ENCODE peak calls at places on chromosome 17, in ten cellular contexts. B, X, R, Z, L, O, F, K, E and P are unnamed samples.

GRCh38 chr17:74521701-74522201 is 9.5 kb downstream of the CD300LB start:
- DNase-seq in B (peak; percentile 25), X (no peak), R (no peak), Z (no peak), L (no peak), O (no peak), F (peak; percentile 4), K (peak; percentile 53), E (no peak), P (no peak)

GRCh38 chr17:59332890-59333377 is 1.5 kb downstream of the YPEL2 start:
- DNase-seq in B (peak; percentile 33), X (no peak), R (peak; percentile 28), Z (no peak), L (peak; percentile 41), O (peak; percentile 50), F (no peak), K (no peak), E (no peak), P (no peak)

GRCh38 chr17:58969156-58969555 is 137.5 kb downstream of the TRIM37 start:
- DNase-seq in B (no peak), X (peak; percentile 53), R (no peak), Z (no peak), L (no peak), O (no peak), F (no peak), K (no peak), E (no peak), P (no peak)

GRCh38 chr17:57794841-57795240 is 49.7 kb upstream of the CCDC182 start:
- DNase-seq in B (no peak), X (no peak), R (no peak), Z (no peak), L (no peak), O (no peak), F (no peak), K (no peak), E (no peak), P (no peak)

GRCh38 chr17:14737984-14738651 is 437.2 kb downstream of the HS3ST3B1 start:
- DNase-seq in B (peak; percentile 36), X (no peak), R (no peak), Z (no peak), L (peak; percentile 93), O (peak; percentile 100), F (no peak), K (no peak), E (peak; percentile 72), P (no peak)

GRCh38 chr17:44272321-44272951 is 4.5 kb upstream of the SLC4A1 start:
- DNase-seq in B (no peak), X (no peak), R (no peak), Z (no peak), L (no peak), O (no peak), F (no peak), K (no peak), E (no peak), P (no peak)

GRCh38 chr17:69828087-69828486 is 246.9 kb upstream of the KCNJ16 start:
- DNase-seq in B (peak; percentile 43), X (no peak), R (no peak), Z (no peak), L (peak; percentile 56), O (peak; percentile 52), F (no peak), K (no peak), E (no peak), P (no peak)

GRCh38 chr17:27457731-27458523 is 1.7 kb downstream of the KSR1 start:
- DNase-seq in B (no peak), X (no peak), R (peak; percentile 32), Z (no peak), L (peak; percentile 52), O (peak; percentile 11), F (no peak), K (no peak), E (no peak), P (no peak)

GRCh38 chr17:40323731-40324650 is 15.0 kb downstream of the RARA start:
- DNase-seq in B (no peak), X (no peak), R (no peak), Z (no peak), L (peak; percentile 85), O (peak; percentile 63), F (no peak), K (peak; percentile 84), E (peak; percentile 70), P (peak; percentile 60)

GRCh38 chr17:79754359-79754758 is 23.6 kb upstream of the CBX2 start:
- DNase-seq in B (no peak), X (no peak), R (no peak), Z (no peak), L (no peak), O (no peak), F (no peak), K (no peak), E (no peak), P (peak; percentile 24)

GRCh38 chr17:34979650-34980352 is 511 bp upstream of the LIG3 start:
- DNase-seq in B (no peak), X (no peak), R (no peak), Z (no peak), L (peak; percentile 22), O (no peak), F (no peak), K (no peak), E (peak; percentile 11), P (no peak)

GRCh38 chr17:34989473-34989872 is 9.2 kb downstream of the LIG3 start:
- DNase-seq in B (no peak), X (no peak), R (no peak), Z (no peak), L (no peak), O (no peak), F (no peak), K (no peak), E (no peak), P (no peak)

GRCh38 chr17:80852476-80853015 is 139.1 kb upstream of the CHMP6 start:
- DNase-seq in B (no peak), X (no peak), R (no peak), Z (no peak), L (no peak), O (no peak), F (no peak), K (no peak), E (no peak), P (peak; percentile 68)

GRCh38 chr17:35460354-35460851 is 11.8 kb upstream of the SLFN13 start:
- DNase-seq in B (peak; percentile 88), X (no peak), R (no peak), Z (no peak), L (no peak), O (no peak), F (peak; percentile 21), K (peak; percentile 81), E (peak; percentile 43), P (no peak)

GRCh38 chr17:48814504-48814903 is 2.5 kb downstream of the TTLL6 start:
- DNase-seq in B (peak; percentile 61), X (no peak), R (peak; percentile 33), Z (no peak), L (peak; percentile 56), O (peak; percentile 21), F (peak; percentile 35), K (peak; percentile 66), E (peak; percentile 41), P (peak; percentile 18)

GRCh38 chr17:56319531-56319930 is 166.3 kb downstream of the ANKFN1 start:
- DNase-seq in B (no peak), X (no peak), R (no peak), Z (no peak), L (peak; percentile 79), O (peak; percentile 36), F (no peak), K (no peak), E (peak; percentile 79), P (no peak)

GRCh38 chr17:60671482-60671881 is 6.2 kb upstream of the BCAS3 start:
- DNase-seq in B (no peak), X (no peak), R (no peak), Z (no peak), L (no peak), O (peak; percentile 14), F (no peak), K (no peak), E (no peak), P (no peak)

GRCh38 chr17:57879437-57880085 is 29.7 kb upstream of the MRPS23 start:
- DNase-seq in B (no peak), X (peak; percentile 41), R (no peak), Z (no peak), L (no peak), O (no peak), F (no peak), K (no peak), E (peak; percentile 59), P (no peak)

GRCh38 chr17:30519166-30519565 is 42.0 kb downstream of the GOSR1 start:
- DNase-seq in B (no peak), X (no peak), R (no peak), Z (no peak), L (peak; percentile 10), O (no peak), F (no peak), K (no peak), E (no peak), P (no peak)

GRCh38 chr17:81991684-81992513 is 14.5 kb downstream of the ASPSCR1 start:
- DNase-seq in B (peak; percentile 96), X (peak; percentile 41), R (peak; percentile 77), Z (no peak), L (peak; percentile 62), O (peak; percentile 78), F (no peak), K (no peak), E (peak; percentile 86), P (peak; percentile 94)

GRCh38 chr17:16486373-16487250 is 5.4 kb downstream of the LRRC75A start:
- DNase-seq in B (peak; percentile 97), X (peak; percentile 92), R (peak; percentile 62), Z (peak; percentile 79), L (peak; percentile 77), O (peak; percentile 66), F (no peak), K (no peak), E (peak; percentile 89), P (peak; percentile 99)

GRCh38 chr17:3845361-3845753 is 689 bp downstream of the NCBP3 start:
- DNase-seq in B (no peak), X (no peak), R (peak; percentile 35), Z (no peak), L (peak; percentile 13), O (no peak), F (no peak), K (peak; percentile 75), E (peak; percentile 32), P (no peak)

GRCh38 chr17:81260171-81260570 is 21.1 kb downstream of the NDUFAF8 start:
- DNase-seq in B (no peak), X (no peak), R (no peak), Z (no peak), L (no peak), O (no peak), F (no peak), K (no peak), E (no peak), P (no peak)

GRCh38 chr17:18850679-18851078 is 7.3 kb upstream of the PRPSAP2 start:
- DNase-seq in B (no peak), X (no peak), R (no peak), Z (no peak), L (no peak), O (no peak), F (no peak), K (no peak), E (no peak), P (no peak)

GRCh38 chr17:44071198-44071520 is 624 bp downstream of the G6PC3 start:
- DNase-seq in B (no peak), X (no peak), R (no peak), Z (no peak), L (peak; percentile 67), O (no peak), F (no peak), K (no peak), E (no peak), P (no peak)

GRCh38 chr17:76370261-76370993 is 14.0 kb upstream of the SPHK1 start:
- DNase-seq in B (peak; percentile 47), X (no peak), R (peak; percentile 84), Z (no peak), L (peak; percentile 97), O (peak; percentile 94), F (no peak), K (no peak), E (peak; percentile 96), P (no peak)

GRCh38 chr17:32452281-32452680 is 8.0 kb downstream of the PSMD11 start:
- DNase-seq in B (no peak), X (no peak), R (no peak), Z (no peak), L (no peak), O (peak; percentile 22), F (no peak), K (no peak), E (no peak), P (no peak)

GRCh38 chr17:6470751-6471521 is 26.7 kb downstream of the PIMREG start:
- DNase-seq in B (no peak), X (no peak), R (no peak), Z (no peak), L (no peak), O (no peak), F (no peak), K (no peak), E (peak; percentile 86), P (no peak)